ENCODE peak calls at places on chromosomes 2 and 18, in four cellular contexts. V is nucleus accumbens, Q is B cell, U is amniotic stem cell. I is an unnamed sample.

GRCh38 chr2:143955416-143956075 is 564.4 kb downstream of the ZEB2 start:
- DNase-seq in V (no peak), U (peak), Q (no peak), I (no peak)

GRCh38 chr2:102367331-102367971 is 11.9 kb downstream of the IL18R1 start:
- DNase-seq in U (no peak), Q (no peak), V (no peak), I (no peak)

GRCh38 chr18:31429623-31430022 is 17.9 kb upstream of the DSG3 start:
- DNase-seq in V (no peak), Q (no peak), U (no peak), I (no peak)

GRCh38 chr18:50578030-50578429 is 18.1 kb downstream of the MAPK4 start:
- DNase-seq in U (no peak), Q (no peak), V (no peak), I (no peak)

GRCh38 chr2:217392930-217393584 is 533.2 kb upstream of the TNP1 start:
- DNase-seq in Q (no peak), U (no peak), V (no peak), I (no peak)

GRCh38 chr18:35618703-35619102 is 37.2 kb downstream of the GALNT1 start:
- DNase-seq in Q (no peak), U (no peak), V (no peak), I (no peak)

GRCh38 chr2:176091329-176092258 is 927 bp upstream of the HOXD13 start:
- DNase-seq in U (no peak), Q (no peak), V (no peak), I (no peak)

GRCh38 chr2:240964854-240965295 is 33.5 kb upstream of the SNED1 start:
- DNase-seq in V (no peak), Q (no peak), U (no peak), I (no peak)

GRCh38 chr2:42064417-42064942 is 16.7 kb downstream of the PKDCC start:
- DNase-seq in V (no peak), Q (no peak), U (no peak), I (no peak)

GRCh38 chr2:67930156-67930555 is 132.6 kb downstream of the C1D start:
- DNase-seq in Q (no peak), U (no peak), V (no peak), I (no peak)

GRCh38 chr2:56801214-56801613 is 617.4 kb downstream of the CCDC85A start:
- DNase-seq in V (no peak), Q (no peak), U (no peak), I (no peak)

GRCh38 chr2:68287580-68288441 is 31.9 kb downstream of the CNRIP1 start:
- DNase-seq in V (no peak), U (no peak), Q (no peak), I (no peak)

GRCh38 chr2:7353571-7353970 is 436.4 kb downstream of the RNF144A start:
- DNase-seq in V (no peak), U (no peak), Q (no peak), I (no peak)

GRCh38 chr2:227643990-227644551 is 22.5 kb upstream of the SCYGR5 start:
- DNase-seq in Q (no peak), U (no peak), V (no peak), I (no peak)

GRCh38 chr2:2270808-2271415 is 60.2 kb downstream of the MYT1L start:
- DNase-seq in U (no peak), Q (no peak), V (no peak), I (no peak)

GRCh38 chr2:179226203-179226960 is 38.2 kb downstream of the SESTD1 start:
- DNase-seq in V (no peak), U (no peak), Q (no peak), I (no peak)

GRCh38 chr18:11183621-11184020 is 34.3 kb upstream of the PIEZO2 start:
- DNase-seq in Q (no peak), U (no peak), V (no peak), I (no peak)

GRCh38 chr2:100513650-100514049 is 43.4 kb downstream of the NMS start:
- DNase-seq in V (no peak), Q (no peak), U (no peak), I (no peak)

GRCh38 chr2:119157850-119158511 is 570 bp downstream of the C1QL2 start:
- DNase-seq in Q (no peak), V (no peak), U (no peak), I (no peak)

GRCh38 chr2:169221745-169222369 is 140.5 kb downstream of the LRP2 start:
- DNase-seq in Q (no peak), U (no peak), V (no peak), I (no peak)